ENCODE peak calls at places on chromosome 18, in ten cellular contexts. One of them, this sample, is unnamed.

GRCh38 chr18:79662051-79662450 is 17.6 kb upstream of the CTDP1 start:
- DNase-seq in neural progenitor cell: peak; percentile 67
- DNase-seq in SK-N-SH: no peak
- DNase-seq in A549: no peak
- DNase-seq in H9: no peak
- DNase-seq in GM12878: no peak
- DNase-seq in HepG2: no peak
- DNase-seq in fibroblast of lung: no peak
- DNase-seq in OCI-LY7: no peak
- DNase-seq in endothelial cell of umbilical vein: no peak
- DNase-seq in this sample: no peak

GRCh38 chr18:36580874-36581750 is 247.7 kb downstream of the TPGS2 start:
- DNase-seq in neural progenitor cell: no peak
- DNase-seq in SK-N-SH: peak; percentile 45
- DNase-seq in A549: no peak
- DNase-seq in H9: no peak
- DNase-seq in GM12878: no peak
- DNase-seq in HepG2: no peak
- DNase-seq in fibroblast of lung: peak; percentile 85
- DNase-seq in OCI-LY7: no peak
- DNase-seq in endothelial cell of umbilical vein: no peak
- DNase-seq in this sample: peak; percentile 71

GRCh38 chr18:6118080-6118479 is 222.8 kb upstream of the TMEM200C start:
- DNase-seq in neural progenitor cell: no peak
- DNase-seq in SK-N-SH: no peak
- DNase-seq in A549: no peak
- DNase-seq in H9: no peak
- DNase-seq in GM12878: no peak
- DNase-seq in HepG2: peak; percentile 22
- DNase-seq in fibroblast of lung: no peak
- DNase-seq in OCI-LY7: no peak
- DNase-seq in endothelial cell of umbilical vein: no peak
- DNase-seq in this sample: no peak

GRCh38 chr18:6294119-6294784 is 120.5 kb downstream of the L3MBTL4 start:
- DNase-seq in neural progenitor cell: no peak
- DNase-seq in SK-N-SH: no peak
- DNase-seq in A549: no peak
- DNase-seq in H9: no peak
- DNase-seq in GM12878: no peak
- DNase-seq in HepG2: no peak
- DNase-seq in fibroblast of lung: no peak
- DNase-seq in OCI-LY7: no peak
- DNase-seq in endothelial cell of umbilical vein: no peak
- DNase-seq in this sample: no peak

GRCh38 chr18:66048404-66048803 is 297.6 kb downstream of the CDH7 start:
- DNase-seq in neural progenitor cell: no peak
- DNase-seq in SK-N-SH: no peak
- DNase-seq in A549: no peak
- DNase-seq in H9: no peak
- DNase-seq in GM12878: no peak
- DNase-seq in HepG2: no peak
- DNase-seq in fibroblast of lung: peak; percentile 7
- DNase-seq in OCI-LY7: no peak
- DNase-seq in endothelial cell of umbilical vein: no peak
- DNase-seq in this sample: no peak

GRCh38 chr18:7360606-7361170 is 129.8 kb downstream of the LRRC30 start:
- DNase-seq in neural progenitor cell: no peak
- DNase-seq in SK-N-SH: no peak
- DNase-seq in A549: no peak
- DNase-seq in H9: no peak
- DNase-seq in GM12878: no peak
- DNase-seq in HepG2: no peak
- DNase-seq in fibroblast of lung: no peak
- DNase-seq in OCI-LY7: no peak
- DNase-seq in endothelial cell of umbilical vein: no peak
- DNase-seq in this sample: no peak

GRCh38 chr18:55588876-55589595 is 1.0 kb upstream of the TCF4 start:
- DNase-seq in neural progenitor cell: no peak
- DNase-seq in SK-N-SH: peak; percentile 9
- DNase-seq in A549: no peak
- DNase-seq in H9: no peak
- DNase-seq in GM12878: no peak
- DNase-seq in HepG2: no peak
- DNase-seq in fibroblast of lung: peak; percentile 47
- DNase-seq in OCI-LY7: peak; percentile 30
- DNase-seq in endothelial cell of umbilical vein: peak; percentile 68
- DNase-seq in this sample: peak; percentile 10

GRCh38 chr18:23992119-23992940 is 22.2 kb upstream of the TTC39C start:
- DNase-seq in neural progenitor cell: no peak
- DNase-seq in SK-N-SH: peak; percentile 50
- DNase-seq in A549: no peak
- DNase-seq in H9: no peak
- DNase-seq in GM12878: no peak
- DNase-seq in HepG2: no peak
- DNase-seq in fibroblast of lung: peak; percentile 82
- DNase-seq in OCI-LY7: no peak
- DNase-seq in endothelial cell of umbilical vein: no peak
- DNase-seq in this sample: peak; percentile 91

GRCh38 chr18:6593142-6593889 is 136.2 kb upstream of the ARHGAP28 start:
- DNase-seq in neural progenitor cell: no peak
- DNase-seq in SK-N-SH: peak; percentile 13
- DNase-seq in A549: no peak
- DNase-seq in H9: no peak
- DNase-seq in GM12878: no peak
- DNase-seq in HepG2: no peak
- DNase-seq in fibroblast of lung: no peak
- DNase-seq in OCI-LY7: no peak
- DNase-seq in endothelial cell of umbilical vein: no peak
- DNase-seq in this sample: no peak

GRCh38 chr18:22846088-22846683 is 86.9 kb upstream of the RBBP8 start:
- DNase-seq in neural progenitor cell: peak; percentile 13
- DNase-seq in SK-N-SH: peak; percentile 35
- DNase-seq in A549: peak; percentile 26
- DNase-seq in H9: no peak
- DNase-seq in GM12878: no peak
- DNase-seq in HepG2: peak; percentile 21
- DNase-seq in fibroblast of lung: peak; percentile 47
- DNase-seq in OCI-LY7: peak; percentile 24
- DNase-seq in endothelial cell of umbilical vein: peak; percentile 22
- DNase-seq in this sample: no peak

GRCh38 chr18:8381801-8382459 is 227.3 kb upstream of the RAB12 start:
- DNase-seq in neural progenitor cell: peak; percentile 31
- DNase-seq in SK-N-SH: no peak
- DNase-seq in A549: no peak
- DNase-seq in H9: no peak
- DNase-seq in GM12878: no peak
- DNase-seq in HepG2: no peak
- DNase-seq in fibroblast of lung: peak; percentile 75
- DNase-seq in OCI-LY7: no peak
- DNase-seq in endothelial cell of umbilical vein: no peak
- DNase-seq in this sample: no peak

GRCh38 chr18:24262097-24262496 is 123.2 kb downstream of the CABYR start:
- DNase-seq in neural progenitor cell: no peak
- DNase-seq in SK-N-SH: no peak
- DNase-seq in A549: no peak
- DNase-seq in H9: no peak
- DNase-seq in GM12878: no peak
- DNase-seq in HepG2: no peak
- DNase-seq in fibroblast of lung: peak; percentile 20
- DNase-seq in OCI-LY7: no peak
- DNase-seq in endothelial cell of umbilical vein: no peak
- DNase-seq in this sample: no peak

GRCh38 chr18:59266459-59266858 is 6.8 kb downstream of the RAX start:
- DNase-seq in neural progenitor cell: no peak
- DNase-seq in SK-N-SH: no peak
- DNase-seq in A549: no peak
- DNase-seq in H9: no peak
- DNase-seq in GM12878: no peak
- DNase-seq in HepG2: no peak
- DNase-seq in fibroblast of lung: no peak
- DNase-seq in OCI-LY7: no peak
- DNase-seq in endothelial cell of umbilical vein: no peak
- DNase-seq in this sample: no peak
- TF ChIP-seq CTCF in neural progenitor cell: no peak
- TF ChIP-seq CTCF in SK-N-SH: no peak
- TF ChIP-seq CTCF in A549: no peak
- TF ChIP-seq CTCF in H9: peak; percentile 21
- TF ChIP-seq CTCF in GM12878: no peak
- TF ChIP-seq CTCF in HepG2: no peak
- TF ChIP-seq CTCF in fibroblast of lung: no peak
- TF ChIP-seq CTCF in OCI-LY7: no peak
- TF ChIP-seq CTCF in endothelial cell of umbilical vein: no peak
- TF ChIP-seq CTCF in this sample: no peak

DNA sequence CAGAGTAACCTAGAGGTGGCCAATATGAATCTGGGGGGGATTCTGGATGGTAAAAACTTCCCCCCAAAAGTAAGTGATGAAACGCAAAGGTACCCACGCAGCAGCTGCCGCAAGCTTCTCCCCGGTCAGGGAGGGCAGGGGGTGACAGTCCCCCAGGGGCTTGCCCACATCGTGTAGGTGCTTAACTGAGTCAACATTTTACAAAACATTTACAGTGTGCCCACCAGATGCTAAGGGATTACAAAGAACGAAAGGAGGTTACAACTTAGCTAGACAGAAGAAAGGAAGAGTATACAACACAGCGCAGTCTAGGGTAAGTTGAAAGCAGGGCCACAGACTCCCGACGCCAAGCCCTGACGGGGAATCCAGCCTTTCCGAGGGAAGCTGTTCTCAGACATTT is 45.6 kb downstream of the LPIN2 start:
- DNase-seq in neural progenitor cell: no peak
- DNase-seq in SK-N-SH: no peak
- DNase-seq in A549: no peak
- DNase-seq in H9: no peak
- DNase-seq in GM12878: no peak
- DNase-seq in HepG2: no peak
- DNase-seq in fibroblast of lung: no peak
- DNase-seq in OCI-LY7: no peak
- DNase-seq in endothelial cell of umbilical vein: no peak
- DNase-seq in this sample: no peak
- H3K4me2 ChIP-seq in neural progenitor cell: no peak overlapping the region
- H3K4me2 ChIP-seq in SK-N-SH: no peak overlapping the region
- H3K4me2 ChIP-seq in A549: no peak overlapping the region
- H3K4me2 ChIP-seq in H9: no peak overlapping the region
- H3K4me2 ChIP-seq in GM12878: peak overlapping the region; percentile 36
- H3K4me2 ChIP-seq in HepG2: no peak overlapping the region
- H3K4me2 ChIP-seq in fibroblast of lung: no peak overlapping the region
- H3K4me2 ChIP-seq in OCI-LY7: no peak overlapping the region
- H3K4me2 ChIP-seq in endothelial cell of umbilical vein: no peak overlapping the region
- H3K4me2 ChIP-seq in this sample: no peak overlapping the region

DNA sequence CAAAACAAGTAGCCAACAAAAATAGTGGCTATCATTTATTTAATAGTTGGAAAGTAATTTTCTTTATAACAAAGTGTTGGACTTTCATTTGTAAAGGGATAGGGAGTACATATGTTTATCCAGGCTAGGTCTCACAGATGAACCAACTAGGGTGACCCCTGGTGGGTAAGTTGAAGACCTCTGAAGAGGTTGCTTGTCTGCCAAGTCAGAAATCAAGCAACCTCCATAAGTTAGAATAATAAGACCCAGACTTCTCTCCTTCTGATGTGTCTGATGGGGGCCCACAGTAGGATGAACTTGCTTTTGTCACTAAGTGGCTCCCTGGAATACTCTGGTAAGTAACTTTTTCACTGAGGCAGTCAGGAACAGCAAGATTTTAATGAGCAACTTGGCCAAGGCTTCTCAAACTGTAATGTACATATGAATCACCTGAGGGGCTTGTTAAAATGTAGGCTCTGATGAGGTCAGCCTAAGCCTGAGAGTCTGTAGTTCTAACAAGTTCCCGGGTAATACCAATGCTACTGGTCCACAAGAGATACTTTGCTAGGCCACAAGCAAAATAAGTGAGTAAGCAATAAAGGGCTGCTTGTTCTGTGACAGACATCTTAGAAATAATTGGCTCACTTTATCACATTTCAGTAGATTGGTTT is 319.6 kb downstream of the PIK3C3 start:
- DNase-seq in neural progenitor cell: peak; percentile 23
- DNase-seq in SK-N-SH: peak; percentile 54
- DNase-seq in A549: no peak
- DNase-seq in H9: peak; percentile 31
- DNase-seq in GM12878: no peak
- DNase-seq in HepG2: peak; percentile 62
- DNase-seq in fibroblast of lung: peak; percentile 42
- DNase-seq in OCI-LY7: peak; percentile 1
- DNase-seq in endothelial cell of umbilical vein: no peak
- DNase-seq in this sample: peak; percentile 14
- TF ChIP-seq CTCF in neural progenitor cell: peak; percentile 44
- TF ChIP-seq CTCF in SK-N-SH: peak; percentile 57
- TF ChIP-seq CTCF in A549: no peak
- TF ChIP-seq CTCF in H9: peak; percentile 61
- TF ChIP-seq CTCF in GM12878: peak; percentile 47
- TF ChIP-seq CTCF in HepG2: peak; percentile 56
- TF ChIP-seq CTCF in fibroblast of lung: peak; percentile 1
- TF ChIP-seq CTCF in OCI-LY7: peak; percentile 23
- TF ChIP-seq CTCF in endothelial cell of umbilical vein: no peak
- TF ChIP-seq CTCF in this sample: peak; percentile 24

GRCh38 chr18:9705183-9705864 is 2.8 kb upstream of the RAB31 start:
- DNase-seq in neural progenitor cell: no peak
- DNase-seq in SK-N-SH: no peak
- DNase-seq in A549: no peak
- DNase-seq in H9: no peak
- DNase-seq in GM12878: no peak
- DNase-seq in HepG2: no peak
- DNase-seq in fibroblast of lung: peak; percentile 59
- DNase-seq in OCI-LY7: no peak
- DNase-seq in endothelial cell of umbilical vein: peak; percentile 37
- DNase-seq in this sample: no peak
- H3K4me2 ChIP-seq in neural progenitor cell: no peak overlapping the region
- H3K4me2 ChIP-seq in SK-N-SH: no peak overlapping the region
- H3K4me2 ChIP-seq in A549: peak overlapping the region; percentile 45
- H3K4me2 ChIP-seq in H9: no peak overlapping the region
- H3K4me2 ChIP-seq in GM12878: no peak overlapping the region
- H3K4me2 ChIP-seq in HepG2: no peak overlapping the region
- H3K4me2 ChIP-seq in fibroblast of lung: no peak overlapping the region
- H3K4me2 ChIP-seq in OCI-LY7: no peak overlapping the region
- H3K4me2 ChIP-seq in endothelial cell of umbilical vein: peak overlapping the region; percentile 56
- H3K4me2 ChIP-seq in this sample: no peak overlapping the region

This sample was measured in mammary epithelial cell.